ENCODE peak calls at places on chromosomes 7 and 10, in four cellular contexts. W is fibroblast of mammary gland, Z is fibroblast of the aortic adventitia, Q is endothelial cell. H is an unnamed sample.

GRCh38 chr10:102596506-102596971 is 47.7 kb upstream of the TRIM8 start:
- DNase-seq in W (peak), Z (peak), Q (peak), H (peak)

GRCh38 chr7:138917771-138918170 is 63.4 kb downstream of the KIAA1549 start:
- DNase-seq in W (no peak), Z (no peak), Q (no peak), H (peak)

GRCh38 chr10:110803830-110804338 is 67.8 kb upstream of the PDCD4 start:
- DNase-seq in W (peak), Z (peak), Q (peak), H (peak)

GRCh38 chr7:5693529-5693928 is 87.9 kb downstream of the RNF216 start:
- DNase-seq in W (peak), Z (peak), Q (no peak), H (no peak)

GRCh38 chr10:1426786-1427185 is 310.5 kb downstream of the ADARB2 start:
- DNase-seq in W (no peak), Z (no peak), Q (no peak), H (no peak)

GRCh38 chr7:117270371-117270770 is 52.5 kb downstream of the WNT2 start:
- DNase-seq in W (peak), Z (peak), Q (no peak), H (no peak)

GRCh38 chr10:86339226-86339865 is 27.2 kb downstream of the GRID1 start:
- DNase-seq in W (no peak), Z (no peak), Q (no peak), H (no peak)

GRCh38 chr7:99822731-99823718 is 4.8 kb upstream of the CYP3A43 start:
- DNase-seq in W (no peak), Z (no peak), Q (no peak), H (no peak)

GRCh38 chr7:2488681-2489080 is 12.5 kb upstream of the GRIFIN start:
- DNase-seq in W (no peak), Z (no peak), Q (no peak), H (no peak)

GRCh38 chr10:63631971-63632370 is 110.8 kb downstream of the REEP3 start:
- DNase-seq in W (peak), Z (peak), Q (no peak), H (no peak)

GRCh38 chr7:24500599-24501451 is 72.4 kb upstream of the PALS2 start:
- DNase-seq in W (no peak), Z (no peak), Q (no peak), H (no peak)

GRCh38 chr7:154863766-154864530 is 139.0 kb downstream of the PAXIP1 start:
- DNase-seq in W (no peak), Z (no peak), Q (no peak), H (no peak)

GRCh38 chr10:132859084-132859855 is 73.3 kb upstream of the NKX6-2 start:
- DNase-seq in W (no peak), Z (no peak), Q (no peak), H (no peak)

GRCh38 chr7:4247106-4247876 is 434.8 kb upstream of the FOXK1 start:
- DNase-seq in W (no peak), Z (no peak), Q (no peak), H (no peak)

GRCh38 chr7:96321041-96321669 is 743 bp downstream of the SLC25A13 start:
- DNase-seq in W (peak), Z (peak), Q (peak), H (peak)

GRCh38 chr7:25886387-25887240 is 265.4 kb upstream of the NFE2L3 start:
- DNase-seq in W (no peak), Z (no peak), Q (no peak), H (no peak)

GRCh38 chr10:102335184-102335583 is 60.3 kb upstream of the NFKB2 start:
- DNase-seq in W (peak), Z (peak), Q (no peak), H (no peak)

GRCh38 chr7:2530076-2530967 is 10.7 kb downstream of the LFNG start:
- DNase-seq in W (peak), Z (no peak), Q (peak), H (no peak)

GRCh38 chr7:44983742-44984477 is 5.1 kb upstream of the MYO1G start:
- DNase-seq in W (no peak), Z (no peak), Q (no peak), H (no peak)

GRCh38 chr7:98881561-98882315 is 3.4 kb downstream of the TRRAP start:
- DNase-seq in W (no peak), Z (no peak), Q (no peak), H (no peak)

GRCh38 chr7:119969763-119970162 is 303.2 kb upstream of the KCND2 start:
- DNase-seq in W (no peak), Z (no peak), Q (no peak), H (no peak)

GRCh38 chr7:11120675-11121220 is 147.1 kb downstream of the PHF14 start:
- DNase-seq in W (no peak), Z (no peak), Q (no peak), H (no peak)

GRCh38 chr7:37315752-37316711 is 132.6 kb downstream of the ELMO1 start:
- DNase-seq in W (peak), Z (no peak), Q (no peak), H (no peak)

GRCh38 chr10:61897671-61898434 is 3.6 kb upstream of the ARID5B start:
- DNase-seq in W (peak), Z (peak), Q (peak), H (peak)

GRCh38 chr7:110856704-110857103 is 234.2 kb upstream of the LRRN3 start:
- DNase-seq in W (peak), Z (no peak), Q (no peak), H (no peak)

GRCh38 chr7:36266201-36266600 is 113.1 kb downstream of the EEPD1 start:
- DNase-seq in W (no peak), Z (no peak), Q (no peak), H (no peak)

GRCh38 chr10:52517017-52517416 is 202.9 kb downstream of the DKK1 start:
- DNase-seq in W (no peak), Z (no peak), Q (no peak), H (peak)

GRCh38 chr7:114364151-114364550 is 50.5 kb upstream of the FOXP2 start:
- DNase-seq in W (no peak), Z (no peak), Q (no peak), H (no peak)

GRCh38 chr10:4344544-4344994 is 481.4 kb upstream of the AKR1E2 start:
- DNase-seq in W (peak), Z (peak), Q (no peak), H (no peak)

GRCh38 chr7:128254470-128254869 is 13.4 kb downstream of the LEP start:
- DNase-seq in W (no peak), Z (no peak), Q (no peak), H (no peak)

GRCh38 chr10:127196955-127197432 is 603 bp upstream of the INSYN2A start:
- DNase-seq in W (no peak), Z (no peak), Q (no peak), H (no peak)

GRCh38 chr7:111841596-111842209 is 279.4 kb upstream of the IMMP2L start:
- DNase-seq in W (no peak), Z (no peak), Q (no peak), H (no peak)

GRCh38 chr7:91527460-91527859 is 263.2 kb downstream of the FZD1 start:
- DNase-seq in W (no peak), Z (no peak), Q (no peak), H (no peak)

GRCh38 chr10:17854044-17854652 is 45.0 kb downstream of the MRC1 start:
- DNase-seq in W (no peak), Z (no peak), Q (no peak), H (no peak)

GRCh38 chr7:83267141-83267631 is 104.5 kb upstream of the PCLO start:
- DNase-seq in W (no peak), Z (no peak), Q (no peak), H (no peak)

GRCh38 chr10:124017729-124018128 is 75.7 kb downstream of the CHST15 start:
- DNase-seq in W (no peak), Z (no peak), Q (no peak), H (no peak)

GRCh38 chr10:119724630-119725549 is 960 bp upstream of the INPP5F start:
- DNase-seq in W (no peak), Z (peak), Q (no peak), H (peak)

GRCh38 chr7:840001-840600 is 7.8 kb downstream of the SUN1 start:
- DNase-seq in W (no peak), Z (no peak), Q (no peak), H (no peak)

GRCh38 chr7:116251675-116252074 is 41.3 kb downstream of the TES start:
- DNase-seq in W (no peak), Z (no peak), Q (no peak), H (no peak)

GRCh38 chr7:116246357-116246756 is 36.0 kb downstream of the TES start:
- DNase-seq in W (no peak), Z (no peak), Q (no peak), H (no peak)

GRCh38 chr7:116252249-116252648 is 41.9 kb downstream of the TES start:
- DNase-seq in W (no peak), Z (no peak), Q (no peak), H (no peak)

DNA sequence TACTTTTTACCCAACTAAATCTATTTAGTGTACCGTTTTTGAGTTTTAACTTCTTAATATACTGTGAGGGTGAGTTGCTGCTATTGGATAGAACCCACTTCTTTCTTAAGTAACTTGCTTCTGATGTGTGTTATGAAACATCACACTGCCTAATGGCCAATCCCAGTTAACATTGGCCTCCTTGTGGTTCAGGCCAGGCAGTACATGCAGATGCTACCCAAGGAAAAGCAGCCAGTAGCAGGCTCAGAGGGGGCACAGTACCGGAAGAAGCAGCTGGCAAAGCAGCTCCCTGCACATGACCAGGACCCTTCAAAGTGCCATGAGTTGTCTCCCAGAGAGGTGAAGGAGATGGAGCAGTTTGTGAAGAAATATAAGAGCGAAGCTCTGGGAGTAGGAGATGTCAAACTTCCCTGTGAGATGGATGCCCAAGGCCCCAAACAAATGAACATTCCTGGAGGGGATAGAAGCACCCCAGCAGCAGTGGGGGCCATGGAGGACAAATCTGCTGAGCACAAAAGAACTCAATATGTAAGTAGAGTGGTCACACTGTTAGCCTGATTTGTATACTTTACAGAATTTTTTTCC is 39.7 kb downstream of the TES start:
- DNase-seq in W (peak), Z (peak), Q (peak), H (peak)
- TF ChIP-seq CTCF in W (peak), Z (peak), Q (peak), H (peak)

DNA sequence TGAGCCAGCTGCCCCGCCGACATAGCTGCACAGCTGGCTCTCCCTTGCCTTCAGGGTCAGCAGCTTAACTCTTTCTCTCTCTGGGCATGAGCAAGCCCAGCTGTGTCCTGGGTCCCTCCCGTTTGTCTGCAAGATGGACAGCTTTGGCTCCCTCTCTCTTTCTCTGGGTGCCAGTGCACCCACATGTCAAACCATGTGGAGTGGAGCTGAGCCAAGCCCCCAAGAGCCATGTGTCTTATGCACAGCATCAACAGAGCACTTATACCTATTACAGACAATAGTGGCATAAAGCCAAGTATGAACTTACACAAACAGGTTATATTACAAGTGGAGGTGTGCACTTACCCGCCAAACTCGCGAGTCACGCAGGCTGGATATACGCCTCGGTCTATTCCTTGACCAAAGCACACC is 35.7 kb upstream of the MTPAP start:
- DNase-seq in W (peak), Z (no peak), Q (peak), H (no peak)
- TF ChIP-seq CTCF in W (peak), Z (peak), Q (peak), H (no peak)

GRCh38 chr7:152076940-152077933 is 51.8 kb downstream of the GALNT11 start:
- DNase-seq in W (peak), Z (peak), Q (no peak), H (no peak)

GRCh38 chr7:152078025-152078424 is 52.6 kb downstream of the GALNT11 start:
- DNase-seq in W (no peak), Z (no peak), Q (no peak), H (no peak)

GRCh38 chr7:152074673-152075072 is 49.2 kb downstream of the GALNT11 start:
- DNase-seq in W (no peak), Z (no peak), Q (peak), H (no peak)

GRCh38 chr7:152073352-152073751 is 47.9 kb downstream of the GALNT11 start:
- DNase-seq in W (no peak), Z (no peak), Q (no peak), H (no peak)

DNA sequence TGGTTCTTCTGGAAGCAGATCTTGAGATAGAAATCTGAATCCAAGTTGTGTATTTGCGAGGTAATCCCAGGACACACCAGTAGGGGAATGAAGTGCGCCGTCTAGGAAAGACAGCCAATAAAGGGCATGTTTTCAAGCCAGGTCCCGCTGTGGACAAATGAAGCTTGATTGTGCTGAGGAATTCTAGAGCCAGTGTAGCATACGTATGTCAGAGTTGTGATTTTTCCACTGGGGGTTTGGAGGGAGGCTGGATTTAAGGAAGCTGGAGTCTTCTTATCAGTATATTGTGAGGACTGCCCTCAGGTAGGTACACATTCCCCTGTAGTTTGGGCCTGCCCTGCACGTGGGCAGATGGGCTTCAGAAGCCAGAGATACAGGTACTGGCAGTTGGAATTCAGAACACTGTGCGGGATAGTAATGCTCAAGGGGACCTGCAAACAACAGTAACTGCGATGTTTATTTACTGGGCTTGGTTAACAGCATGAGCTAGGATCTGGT is 50.9 kb downstream of the GALNT11 start:
- DNase-seq in W (peak), Z (peak), Q (peak), H (peak)
- TF ChIP-seq CTCF in W (peak), Z (peak), Q (peak), H (peak)

GRCh38 chr7:15524077-15524476 is 37.7 kb downstream of the AGMO start:
- DNase-seq in W (no peak), Z (no peak), Q (no peak), H (no peak)
- TF ChIP-seq CTCF in W (peak), Z (no peak), Q (no peak), H (no peak)

GRCh38 chr7:16708496-16708895 is 45.1 kb upstream of the TSPAN13 start:
- DNase-seq in W (peak), Z (peak), Q (no peak), H (no peak)

GRCh38 chr7:16711730-16712129 is 41.8 kb upstream of the TSPAN13 start:
- DNase-seq in W (peak), Z (peak), Q (no peak), H (no peak)

GRCh38 chr7:16710641-16711040 is 42.9 kb upstream of the TSPAN13 start:
- DNase-seq in W (no peak), Z (no peak), Q (no peak), H (no peak)

GRCh38 chr7:16712916-16713315 is 40.6 kb upstream of the TSPAN13 start:
- DNase-seq in W (peak), Z (no peak), Q (no peak), H (no peak)

DNA sequence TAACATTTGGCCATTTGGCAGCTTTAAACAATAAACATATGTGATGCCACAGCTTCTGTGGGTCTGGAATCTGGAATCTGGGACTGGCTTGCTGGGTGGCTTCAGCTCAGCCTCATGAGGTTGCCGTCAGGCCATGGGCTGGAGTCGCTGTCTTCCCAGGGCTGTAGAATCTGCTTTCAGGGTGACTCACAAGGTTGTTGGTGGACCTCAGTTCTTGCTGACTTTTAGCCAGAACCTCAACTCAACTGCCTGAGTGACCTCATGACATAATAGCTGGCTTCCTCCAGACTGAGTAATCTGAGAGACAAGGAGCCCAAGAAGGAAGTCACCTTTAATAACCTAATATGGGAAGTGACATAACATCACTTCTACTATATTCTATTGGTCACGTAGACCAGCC is 44.6 kb upstream of the TSPAN13 start:
- DNase-seq in W (peak), Z (peak), Q (no peak), H (no peak)
- TF ChIP-seq CTCF in W (no peak), Z (no peak), Q (no peak), H (no peak)

GRCh38 chr7:68250143-68250542 is 1253.5 kb downstream of the TYW1 start:
- DNase-seq in W (no peak), Z (no peak), Q (no peak), H (no peak)
- TF ChIP-seq CTCF in W (no peak), Z (no peak), Q (no peak), H (no peak)

H was measured in nephron progenitor cell.